ENCODE peak calls at places on chromosomes 7 and 10, in seven cellular contexts. One of them, this sample, is unnamed.

GRCh38 chr7:3451696-3452095 is 150.6 kb downstream of the SDK1 start:
- DNase-seq in adrenal gland: no peak
- DNase-seq in GM12878: no peak
- DNase-seq in HCT116: no peak
- DNase-seq in uterus: no peak
- DNase-seq in Peyer's patch: no peak
- DNase-seq in prostate gland: no peak
- DNase-seq in this sample: no peak

GRCh38 chr7:40850017-40850416 is 715.2 kb downstream of the SUGCT start:
- DNase-seq in prostate gland: no peak
- DNase-seq in GM12878: no peak
- DNase-seq in adrenal gland: peak; percentile 69
- DNase-seq in HCT116: no peak
- DNase-seq in Peyer's patch: no peak
- DNase-seq in uterus: no peak
- DNase-seq in this sample: no peak

GRCh38 chr7:33418251-33418701 is 288.9 kb downstream of the BBS9 start:
- DNase-seq in Peyer's patch: no peak
- DNase-seq in prostate gland: no peak
- DNase-seq in adrenal gland: no peak
- DNase-seq in GM12878: no peak
- DNase-seq in uterus: no peak
- DNase-seq in HCT116: no peak
- DNase-seq in this sample: no peak

GRCh38 chr7:13262929-13263530 is 575.6 kb downstream of the ARL4A start:
- DNase-seq in uterus: no peak
- DNase-seq in prostate gland: no peak
- DNase-seq in adrenal gland: no peak
- DNase-seq in HCT116: peak; percentile 26
- DNase-seq in GM12878: no peak
- DNase-seq in Peyer's patch: no peak
- DNase-seq in this sample: no peak

GRCh38 chr10:44982114-44982460 is 3.5 kb upstream of the DEPP1 start:
- DNase-seq in HCT116: no peak
- DNase-seq in adrenal gland: no peak
- DNase-seq in Peyer's patch: no peak
- DNase-seq in uterus: peak; percentile 37
- DNase-seq in GM12878: no peak
- DNase-seq in prostate gland: no peak
- DNase-seq in this sample: no peak

GRCh38 chr7:28069788-28070187 is 110.8 kb downstream of the JAZF1 start:
- DNase-seq in prostate gland: no peak
- DNase-seq in adrenal gland: peak; percentile 61
- DNase-seq in Peyer's patch: no peak
- DNase-seq in HCT116: no peak
- DNase-seq in GM12878: no peak
- DNase-seq in uterus: peak; percentile 88
- DNase-seq in this sample: no peak

GRCh38 chr10:123860209-123860608 is 31.4 kb downstream of the CPXM2 start:
- DNase-seq in GM12878: no peak
- DNase-seq in prostate gland: no peak
- DNase-seq in adrenal gland: no peak
- DNase-seq in uterus: no peak
- DNase-seq in HCT116: no peak
- DNase-seq in Peyer's patch: no peak
- DNase-seq in this sample: no peak

GRCh38 chr7:21364838-21365267 is 63.0 kb upstream of the SP4 start:
- DNase-seq in Peyer's patch: no peak
- DNase-seq in HCT116: no peak
- DNase-seq in GM12878: no peak
- DNase-seq in adrenal gland: no peak
- DNase-seq in prostate gland: no peak
- DNase-seq in uterus: no peak
- DNase-seq in this sample: no peak

GRCh38 chr10:132448248-132448731 is 51.3 kb downstream of the PWWP2B start:
- DNase-seq in uterus: peak; percentile 75
- DNase-seq in Peyer's patch: peak; percentile 72
- DNase-seq in adrenal gland: peak; percentile 91
- DNase-seq in prostate gland: no peak
- DNase-seq in GM12878: peak; percentile 30
- DNase-seq in HCT116: peak; percentile 54
- DNase-seq in this sample: no peak

GRCh38 chr10:3091346-3091787 is 24.0 kb downstream of the PFKP start:
- DNase-seq in HCT116: peak; percentile 91
- DNase-seq in Peyer's patch: no peak
- DNase-seq in adrenal gland: peak; percentile 59
- DNase-seq in uterus: no peak
- DNase-seq in prostate gland: no peak
- DNase-seq in GM12878: no peak
- DNase-seq in this sample: no peak

GRCh38 chr10:119651514-119652327 is 541 bp downstream of the BAG3 start:
- DNase-seq in adrenal gland: peak; percentile 61
- DNase-seq in HCT116: no peak
- DNase-seq in prostate gland: no peak
- DNase-seq in uterus: peak; percentile 40
- DNase-seq in Peyer's patch: peak; percentile 17
- DNase-seq in GM12878: no peak
- DNase-seq in this sample: no peak
- TF ChIP-seq POLR2A in adrenal gland: no peak
- TF ChIP-seq POLR2A in HCT116: no peak
- TF ChIP-seq POLR2A in prostate gland: peak; percentile 39
- TF ChIP-seq POLR2A in uterus: peak; percentile 89
- TF ChIP-seq POLR2A in Peyer's patch: no peak
- TF ChIP-seq POLR2A in GM12878: peak; percentile 4
- TF ChIP-seq POLR2A in this sample: no peak

DNA sequence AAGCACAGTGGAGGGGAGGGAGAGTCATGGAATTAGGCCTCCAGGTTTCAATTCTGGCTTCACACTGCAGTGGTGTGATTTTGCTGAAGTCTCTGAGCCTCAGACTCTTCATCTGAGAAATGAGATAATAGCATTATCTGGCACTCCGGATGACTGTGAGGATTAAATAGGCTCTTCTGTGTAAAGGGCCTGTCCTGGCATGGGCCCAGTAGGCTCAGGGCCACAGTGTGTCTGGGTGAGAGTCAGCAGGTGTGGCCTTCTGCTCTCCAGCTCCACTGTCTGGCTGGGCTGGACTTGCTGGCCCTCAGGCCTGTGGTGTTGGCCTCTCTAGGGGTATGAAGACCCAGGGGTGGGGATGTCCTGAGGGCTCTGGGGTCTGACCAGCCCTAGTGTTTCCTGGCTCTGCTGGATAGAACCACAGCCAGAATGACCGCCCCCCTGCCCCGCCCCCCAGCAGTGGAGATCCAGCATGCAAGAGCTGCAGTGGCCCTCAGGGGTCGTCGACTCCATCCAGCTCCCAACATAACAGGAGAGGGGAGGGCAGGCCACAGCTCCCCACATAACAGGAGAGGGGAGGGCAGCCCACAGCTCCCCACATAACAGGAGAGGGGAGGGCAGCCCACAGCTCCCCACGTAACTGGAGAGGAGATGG is 178.6 kb downstream of the RPS24 start:
- DNase-seq in prostate gland: no peak
- DNase-seq in HCT116: no peak
- DNase-seq in Peyer's patch: no peak
- DNase-seq in uterus: peak; percentile 60
- DNase-seq in adrenal gland: peak; percentile 76
- DNase-seq in GM12878: no peak
- DNase-seq in this sample: no peak
- H3K27ac ChIP-seq in prostate gland: no peak overlapping the region
- H3K27ac ChIP-seq in HCT116: no peak overlapping the region
- H3K27ac ChIP-seq in Peyer's patch: no peak overlapping the region
- H3K27ac ChIP-seq in uterus: peak overlapping the region; percentile 10
- H3K27ac ChIP-seq in adrenal gland: no peak overlapping the region
- H3K27ac ChIP-seq in GM12878: no peak overlapping the region
- H3K27ac ChIP-seq in this sample: no peak overlapping the region

GRCh38 chr10:89001428-89002072 is 11.0 kb downstream of the FAS start:
- DNase-seq in Peyer's patch: no peak
- DNase-seq in uterus: no peak
- DNase-seq in GM12878: no peak
- DNase-seq in HCT116: no peak
- DNase-seq in adrenal gland: no peak
- DNase-seq in prostate gland: no peak
- DNase-seq in this sample: no peak
- H3K4me3 ChIP-seq in Peyer's patch: no peak overlapping the region
- H3K4me3 ChIP-seq in uterus: no peak overlapping the region
- H3K4me3 ChIP-seq in GM12878: peak overlapping the region; percentile 6
- H3K4me3 ChIP-seq in HCT116: no peak overlapping the region
- H3K4me3 ChIP-seq in adrenal gland: no peak overlapping the region
- H3K4me3 ChIP-seq in prostate gland: no peak overlapping the region
- H3K4me3 ChIP-seq in this sample: no peak overlapping the region

DNA sequence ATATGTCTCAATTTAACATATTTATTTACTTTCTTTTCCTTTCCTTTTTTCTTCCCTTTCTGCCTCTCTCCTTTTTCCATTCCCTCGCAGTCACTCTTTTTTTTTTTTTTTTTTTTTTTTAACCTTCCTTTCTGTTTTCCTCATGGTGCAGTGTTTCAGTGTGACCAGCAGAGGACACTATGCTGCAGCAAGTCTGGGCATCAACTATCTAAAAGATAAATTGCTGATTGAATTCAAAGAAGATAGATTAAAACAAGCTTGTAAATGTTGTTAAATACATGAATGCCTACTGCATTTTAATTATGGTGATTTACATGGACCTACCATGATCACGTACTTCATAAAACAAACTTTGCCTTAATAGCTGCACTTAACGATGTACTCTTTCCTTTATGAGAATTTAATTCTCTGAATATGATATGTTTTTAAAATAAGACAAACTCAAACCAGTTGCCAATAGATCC is 100.9 kb upstream of the AGR3 start:
- DNase-seq in adrenal gland: peak; percentile 37
- DNase-seq in uterus: no peak
- DNase-seq in GM12878: no peak
- DNase-seq in HCT116: peak; percentile 35
- DNase-seq in prostate gland: no peak
- DNase-seq in Peyer's patch: no peak
- DNase-seq in this sample: no peak
- TF ChIP-seq POLR2A in adrenal gland: no peak
- TF ChIP-seq POLR2A in uterus: no peak
- TF ChIP-seq POLR2A in GM12878: no peak
- TF ChIP-seq POLR2A in HCT116: no peak
- TF ChIP-seq POLR2A in prostate gland: no peak
- TF ChIP-seq POLR2A in Peyer's patch: no peak
- TF ChIP-seq POLR2A in this sample: no peak

GRCh38 chr7:97104719-97105129 is 12.8 kb upstream of the SDHAF3 start:
- DNase-seq in Peyer's patch: peak; percentile 72
- DNase-seq in adrenal gland: peak; percentile 92
- DNase-seq in GM12878: no peak
- DNase-seq in prostate gland: peak; percentile 67
- DNase-seq in HCT116: peak; percentile 59
- DNase-seq in uterus: peak; percentile 69
- DNase-seq in this sample: peak; percentile 4

DNA sequence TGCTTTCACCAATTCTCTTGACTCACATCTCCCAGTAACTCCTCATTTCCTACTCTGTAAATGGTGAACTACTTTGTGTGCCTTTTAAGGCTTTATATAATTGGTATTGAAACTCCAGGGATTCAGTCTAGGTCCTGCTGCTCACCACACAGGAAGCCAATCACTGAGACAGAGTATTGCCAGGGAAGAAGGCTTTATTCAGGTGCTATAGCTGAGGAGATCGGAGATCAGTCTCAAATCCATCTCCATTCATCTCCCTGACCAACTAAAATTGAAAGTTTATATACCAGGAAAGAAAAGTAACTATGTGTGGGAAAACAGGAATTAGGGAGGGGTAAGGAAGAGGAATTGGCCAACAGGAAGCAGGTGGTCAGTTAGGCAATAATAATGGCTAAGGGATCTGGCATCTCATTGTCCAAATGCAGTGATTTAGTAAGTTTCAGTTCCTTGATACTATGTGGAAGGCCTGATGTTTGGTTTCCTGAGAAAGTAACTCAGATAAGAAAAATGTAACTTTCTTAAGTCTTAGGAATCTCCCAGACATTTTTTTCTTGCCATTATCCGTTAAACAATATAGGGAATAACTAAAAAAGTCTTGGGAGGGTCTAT is 10.2 kb upstream of the SDHAF3 start:
- DNase-seq in Peyer's patch: no peak
- DNase-seq in GM12878: no peak
- DNase-seq in adrenal gland: no peak
- DNase-seq in HCT116: no peak
- DNase-seq in prostate gland: no peak
- DNase-seq in uterus: no peak
- DNase-seq in this sample: no peak
- H3K27ac ChIP-seq in Peyer's patch: no peak overlapping the region
- H3K27ac ChIP-seq in GM12878: no peak overlapping the region
- H3K27ac ChIP-seq in adrenal gland: no peak overlapping the region
- H3K27ac ChIP-seq in HCT116: no peak overlapping the region
- H3K27ac ChIP-seq in prostate gland: no peak overlapping the region
- H3K27ac ChIP-seq in uterus: no peak overlapping the region
- H3K27ac ChIP-seq in this sample: no peak overlapping the region

GRCh38 chr7:130944997-130945396 is 211.0 kb upstream of the KLF14 start:
- DNase-seq in uterus: no peak
- DNase-seq in HCT116: no peak
- DNase-seq in GM12878: no peak
- DNase-seq in adrenal gland: no peak
- DNase-seq in Peyer's patch: no peak
- DNase-seq in prostate gland: no peak
- DNase-seq in this sample: no peak

GRCh38 chr7:130945411-130945811 is 211.4 kb upstream of the KLF14 start:
- DNase-seq in prostate gland: no peak
- DNase-seq in GM12878: no peak
- DNase-seq in adrenal gland: no peak
- DNase-seq in uterus: no peak
- DNase-seq in Peyer's patch: no peak
- DNase-seq in HCT116: no peak
- DNase-seq in this sample: no peak

GRCh38 chr7:130942211-130942964 is 208.4 kb upstream of the KLF14 start:
- DNase-seq in prostate gland: peak; percentile 55
- DNase-seq in uterus: peak; percentile 61
- DNase-seq in adrenal gland: peak; percentile 74
- DNase-seq in Peyer's patch: peak; percentile 73
- DNase-seq in HCT116: no peak
- DNase-seq in GM12878: no peak
- DNase-seq in this sample: no peak

GRCh38 chr7:130943336-130943901 is 209.4 kb upstream of the KLF14 start:
- DNase-seq in prostate gland: no peak
- DNase-seq in Peyer's patch: no peak
- DNase-seq in GM12878: no peak
- DNase-seq in adrenal gland: no peak
- DNase-seq in uterus: no peak
- DNase-seq in HCT116: no peak
- DNase-seq in this sample: no peak

GRCh38 chr7:130943981-130944380 is 210.0 kb upstream of the KLF14 start:
- DNase-seq in Peyer's patch: no peak
- DNase-seq in GM12878: no peak
- DNase-seq in adrenal gland: no peak
- DNase-seq in prostate gland: no peak
- DNase-seq in uterus: no peak
- DNase-seq in HCT116: no peak
- DNase-seq in this sample: no peak
- H3K4me3 ChIP-seq in Peyer's patch: no peak overlapping the region
- H3K4me3 ChIP-seq in GM12878: peak overlapping the region; percentile 39
- H3K4me3 ChIP-seq in adrenal gland: no peak overlapping the region
- H3K4me3 ChIP-seq in prostate gland: no peak overlapping the region
- H3K4me3 ChIP-seq in uterus: peak overlapping the region; percentile 52
- H3K4me3 ChIP-seq in HCT116: no peak overlapping the region
- H3K4me3 ChIP-seq in this sample: peak overlapping the region; percentile 52

This sample was measured in esophagus squamous epithelium.